ENCODE peak calls at places on chromosomes 3 and 15, in nine cellular contexts. T, Z, U, A, L, B, O, P and W are unnamed samples.

GRCh38 chr3:134718736-134719135 is 67.9 kb upstream of the KY start:
- DNase-seq in T (peak), Z (peak), U (no peak), A (no peak), L (no peak), B (no peak), O (no peak), P (peak), W (peak)

GRCh38 chr15:92667291-92667904 is 11.8 kb upstream of the FAM174B start:
- DNase-seq in T (no peak), Z (no peak), U (no peak), A (no peak), L (no peak), B (no peak), O (peak), P (no peak), W (no peak)

GRCh38 chr15:51672100-51672731 is 9.1 kb upstream of the SCG3 start:
- DNase-seq in T (no peak), Z (no peak), U (no peak), A (no peak), L (no peak), B (no peak), O (no peak), P (no peak), W (no peak)

GRCh38 chr15:41056810-41057209 is 59.3 kb downstream of the INO80 start:
- DNase-seq in T (no peak), Z (no peak), U (no peak), A (no peak), L (no peak), B (no peak), O (no peak), P (no peak), W (no peak)

GRCh38 chr3:37221407-37221806 is 47.0 kb upstream of the LRRFIP2 start:
- DNase-seq in T (peak), Z (peak), U (no peak), A (no peak), L (no peak), B (no peak), O (peak), P (peak), W (peak)

GRCh38 chr3:150114873-150115570 is 144.3 kb upstream of the PFN2 start:
- DNase-seq in T (peak), Z (peak), U (no peak), A (no peak), L (no peak), B (no peak), O (peak), P (peak), W (peak)

GRCh38 chr3:178845446-178846118 is 226.0 kb downstream of the ZMAT3 start:
- DNase-seq in T (peak), Z (peak), U (no peak), A (no peak), L (no peak), B (no peak), O (no peak), P (no peak), W (peak)

GRCh38 chr3:107956991-107957467 is 133.8 kb downstream of the CD47 start:
- DNase-seq in T (peak), Z (no peak), U (no peak), A (no peak), L (peak), B (peak), O (no peak), P (peak), W (peak)

GRCh38 chr3:57864853-57865252 is 108.7 kb downstream of the SLMAP start:
- DNase-seq in T (peak), Z (peak), U (no peak), A (no peak), L (no peak), B (no peak), O (peak), P (peak), W (peak)

GRCh38 chr15:76376029-76376428 is 39.5 kb downstream of the ISL2 start:
- DNase-seq in T (no peak), Z (peak), U (no peak), A (no peak), L (no peak), B (no peak), O (no peak), P (no peak), W (no peak)

GRCh38 chr15:25863067-25863967 is at the start of gene ATP10A:
- DNase-seq in T (peak), Z (peak), U (no peak), A (no peak), L (peak), B (no peak), O (peak), P (peak), W (peak)

GRCh38 chr15:25862469-25863066 is 559 bp downstream of the ATP10A start:
- DNase-seq in T (peak), Z (no peak), U (peak), A (no peak), L (no peak), B (no peak), O (peak), P (no peak), W (peak)

GRCh38 chr15:25863968-25864580 is 947 bp upstream of the ATP10A start:
- DNase-seq in T (no peak), Z (no peak), U (no peak), A (no peak), L (no peak), B (no peak), O (no peak), P (no peak), W (no peak)

GRCh38 chr15:25860885-25861866 is 2.0 kb downstream of the ATP10A start:
- DNase-seq in T (peak), Z (no peak), U (no peak), A (no peak), L (no peak), B (no peak), O (no peak), P (no peak), W (no peak)

DNA sequence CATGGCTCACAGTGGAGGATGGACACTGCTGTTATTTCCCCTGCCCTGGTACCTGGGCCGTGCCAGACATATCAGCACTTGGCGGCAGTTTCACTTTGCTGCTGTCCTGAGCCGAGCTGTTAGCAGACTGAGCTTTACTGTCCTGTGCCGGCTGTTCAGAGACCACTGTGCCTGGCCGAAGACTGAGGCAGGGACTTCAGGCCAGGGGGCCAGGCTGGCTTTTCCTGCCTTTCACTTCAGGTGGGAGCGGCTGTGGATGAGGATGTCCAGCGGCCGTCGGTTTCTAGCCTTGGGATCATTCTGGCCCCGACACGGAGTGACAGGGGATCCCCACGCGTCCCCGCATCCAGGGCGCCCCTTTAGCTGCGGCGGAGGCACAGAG is 1.0 kb downstream of the ATP10A start:
- DNase-seq in T (peak), Z (no peak), U (no peak), A (no peak), L (no peak), B (no peak), O (no peak), P (peak), W (no peak)
- H3K4me3 ChIP-seq in T (peak), Z (no peak), U (peak), A (peak), L (peak), B (peak), O (peak), P (peak), W (peak)

DNA sequence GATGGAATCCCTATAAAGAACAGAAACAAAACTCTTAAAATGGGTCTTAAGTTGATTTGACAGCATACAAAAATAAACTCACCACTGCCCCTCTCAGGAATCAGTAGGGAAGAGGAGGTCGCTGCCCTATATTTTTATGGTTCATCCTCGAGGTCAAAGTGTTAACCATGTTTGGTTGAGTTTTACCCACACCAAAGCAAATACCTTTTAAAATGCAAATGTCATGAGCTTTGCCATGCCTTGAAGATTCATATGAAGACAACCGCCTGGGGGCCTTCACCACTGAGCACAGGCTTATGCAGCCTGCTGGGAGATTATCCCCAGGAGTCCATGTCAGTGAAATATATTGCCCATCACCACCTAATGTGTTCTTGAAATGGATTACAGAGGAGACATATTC is 66.1 kb downstream of the GLB1 start:
- DNase-seq in T (no peak), Z (no peak), U (no peak), A (no peak), L (no peak), B (no peak), O (no peak), P (no peak), W (no peak)
- TF ChIP-seq CTCF in T (no peak), Z (no peak), U (no peak), A (no peak), L (no peak), B (no peak), O (peak), P (no peak), W (no peak)

DNA sequence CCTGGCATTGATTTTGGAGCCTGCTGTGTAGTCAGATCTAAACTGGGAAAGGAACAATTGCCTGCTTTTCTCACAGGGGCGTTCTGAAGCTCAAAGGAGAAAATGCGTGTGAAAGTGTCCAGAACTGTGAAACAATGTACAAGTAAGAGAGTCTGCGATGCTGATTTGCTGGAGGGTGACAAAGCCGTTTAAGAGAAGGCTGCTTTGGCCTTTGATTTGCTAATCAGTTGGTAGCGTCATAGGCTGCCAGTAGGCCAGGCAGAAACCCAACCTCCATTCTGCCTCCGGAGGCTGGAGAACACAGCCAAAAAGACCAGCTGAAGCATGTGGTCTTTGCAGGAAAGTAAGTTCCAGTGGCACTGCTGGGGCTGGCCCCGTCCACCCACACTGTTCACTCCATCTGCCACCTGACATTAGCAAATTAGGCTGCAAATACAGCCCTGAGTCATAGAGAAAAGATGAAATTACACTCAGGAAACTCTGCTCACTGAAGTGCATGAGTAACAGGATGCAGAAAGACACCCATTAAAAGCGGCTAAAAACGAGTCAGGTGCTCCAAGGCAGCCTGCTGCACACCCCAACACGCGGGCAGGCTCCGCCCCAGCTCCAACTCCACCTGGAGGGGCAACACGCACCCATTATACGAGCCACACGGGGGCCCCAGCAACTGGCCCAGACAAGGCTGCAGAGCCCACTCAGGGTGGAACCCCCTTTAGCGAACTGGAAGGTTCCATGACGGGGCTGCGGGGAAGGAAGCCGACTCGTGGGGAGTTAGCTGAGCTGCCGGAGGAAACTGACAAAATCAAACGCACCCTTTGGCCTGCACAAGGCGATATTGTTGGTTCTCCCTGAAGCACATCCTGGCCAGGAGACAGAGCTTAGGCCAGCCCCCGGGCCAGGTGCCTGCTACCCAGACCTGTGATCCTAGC is 31.6 kb downstream of the ZDHHC19 start:
- DNase-seq in T (peak), Z (peak), U (no peak), A (peak), L (no peak), B (peak), O (peak), P (peak), W (peak)
- H3K4me3 ChIP-seq in T (no peak), Z (no peak), U (peak), A (no peak), L (no peak), B (no peak), O (no peak), P (no peak), W (no peak)

DNA sequence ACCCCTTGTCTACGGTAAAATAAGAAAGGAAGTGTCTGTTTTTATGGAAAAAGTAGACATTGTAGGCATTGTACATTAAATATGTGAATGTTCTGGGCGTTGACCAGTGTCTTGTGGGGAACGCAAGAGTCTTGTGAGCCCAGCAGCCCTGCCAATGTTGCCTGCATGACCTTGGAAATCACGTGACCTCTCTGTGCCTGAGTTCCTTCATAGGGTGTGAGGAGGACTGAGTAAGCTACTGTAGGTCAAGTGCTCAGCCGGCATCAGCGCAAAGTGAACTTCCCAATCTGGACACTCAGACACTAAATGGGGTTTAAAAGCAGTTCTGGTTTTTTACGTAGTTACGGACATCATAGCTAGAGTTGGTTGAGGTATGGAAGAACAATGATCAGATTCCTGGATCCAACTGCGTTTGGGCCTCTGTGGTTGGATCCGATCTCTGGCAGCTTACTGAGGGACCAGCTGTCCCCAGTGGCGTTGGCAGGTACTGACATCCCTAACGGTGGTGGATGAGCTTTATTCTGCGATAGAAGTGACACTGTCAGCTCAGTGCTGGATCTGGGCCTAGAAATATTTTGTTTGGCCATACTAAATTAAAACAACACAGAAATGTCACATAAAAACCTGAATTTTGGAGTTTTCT is 63.8 kb downstream of the SPSB4 start:
- DNase-seq in T (no peak), Z (no peak), U (no peak), A (no peak), L (no peak), B (no peak), O (peak), P (no peak), W (no peak)
- TF ChIP-seq CTCF in T (peak), Z (peak), U (peak), A (peak), L (peak), B (peak), O (peak), P (peak), W (peak)

GRCh38 chr3:186257866-186258265 is 104.2 kb downstream of the DGKG start:
- DNase-seq in T (no peak), Z (peak), U (no peak), A (no peak), L (no peak), B (no peak), O (no peak), P (peak), W (peak)

GRCh38 chr3:186260726-186261125 is 101.3 kb downstream of the DGKG start:
- DNase-seq in T (no peak), Z (peak), U (no peak), A (no peak), L (no peak), B (no peak), O (no peak), P (no peak), W (no peak)

GRCh38 chr3:186259612-186260383 is 102.2 kb downstream of the DGKG start:
- DNase-seq in T (peak), Z (peak), U (peak), A (no peak), L (peak), B (peak), O (peak), P (peak), W (peak)

GRCh38 chr3:186261638-186262037 is 100.4 kb downstream of the DGKG start:
- DNase-seq in T (no peak), Z (peak), U (no peak), A (no peak), L (no peak), B (no peak), O (peak), P (no peak), W (peak)

DNA sequence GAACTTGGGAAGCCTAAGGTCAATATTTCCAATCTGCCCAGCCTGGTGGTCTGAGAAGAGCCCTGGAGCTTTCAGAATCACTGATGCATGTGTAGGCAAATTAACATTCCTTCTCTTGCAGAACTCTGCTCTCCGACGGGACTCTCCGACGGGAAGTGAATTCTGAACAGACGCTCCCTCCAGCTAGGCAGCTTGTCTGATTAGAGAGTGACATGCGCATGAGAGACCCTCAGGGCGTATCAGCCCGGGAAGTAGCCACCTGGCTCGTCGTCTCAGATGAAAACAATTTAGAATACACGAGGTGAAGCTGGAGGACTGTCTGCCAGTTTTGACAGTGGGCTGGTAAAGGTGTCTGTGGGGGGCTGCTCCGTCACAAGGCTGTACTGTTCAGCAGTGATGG is 103.1 kb downstream of the DGKG start:
- DNase-seq in T (no peak), Z (no peak), U (no peak), A (no peak), L (no peak), B (no peak), O (no peak), P (no peak), W (no peak)
- H3K4me3 ChIP-seq in T (no peak), Z (no peak), U (no peak), A (no peak), L (no peak), B (peak), O (peak), P (no peak), W (no peak)

GRCh38 chr3:63849175-63849574 is 14.4 kb downstream of the THOC7 start:
- DNase-seq in T (no peak), Z (no peak), U (no peak), A (no peak), L (no peak), B (no peak), O (no peak), P (no peak), W (no peak)
- TF ChIP-seq CTCF in T (no peak), Z (no peak), U (no peak), A (no peak), L (no peak), B (no peak), O (no peak), P (no peak), W (no peak)

DNA sequence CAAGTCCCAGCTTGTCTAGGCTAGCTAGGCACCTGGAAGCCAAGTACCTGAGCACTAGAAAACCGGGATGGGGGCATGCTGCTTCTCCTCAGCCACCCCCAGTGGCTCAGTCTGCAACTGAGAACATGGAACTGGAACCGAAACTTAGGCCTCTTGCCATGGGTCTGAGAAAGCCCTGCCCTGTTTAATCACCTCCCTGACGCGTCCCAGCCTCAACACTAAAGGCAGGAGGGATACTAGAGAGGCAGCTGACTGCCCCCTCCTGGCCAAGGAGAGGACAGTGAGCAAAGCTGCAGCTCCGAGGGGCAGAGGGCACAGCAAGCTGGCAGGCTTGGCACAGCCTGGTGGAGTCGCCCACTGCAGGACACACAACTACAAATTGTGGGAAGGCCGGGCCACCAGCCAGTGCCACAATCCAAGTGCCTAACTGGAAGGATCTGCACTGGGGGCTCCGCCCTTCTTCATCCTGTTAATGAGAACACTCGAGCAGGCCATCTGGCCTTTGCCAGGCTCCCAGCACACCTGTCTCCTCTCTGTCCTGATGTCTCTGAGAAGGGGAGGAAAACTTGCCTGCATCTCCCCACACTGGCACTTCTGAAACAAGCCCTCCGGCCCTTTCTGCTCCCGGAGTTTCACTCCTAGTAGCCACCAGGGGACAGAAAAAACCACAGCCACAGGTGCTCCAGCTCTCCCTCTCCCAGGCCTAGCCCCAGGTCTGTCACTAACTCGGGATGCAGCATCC is 53.7 kb downstream of the BDH1 start:
- DNase-seq in T (peak), Z (peak), U (no peak), A (no peak), L (no peak), B (no peak), O (peak), P (peak), W (peak)
- H3K4me3 ChIP-seq in T (no peak), Z (no peak), U (no peak), A (no peak), L (no peak), B (no peak), O (no peak), P (no peak), W (no peak)

DNA sequence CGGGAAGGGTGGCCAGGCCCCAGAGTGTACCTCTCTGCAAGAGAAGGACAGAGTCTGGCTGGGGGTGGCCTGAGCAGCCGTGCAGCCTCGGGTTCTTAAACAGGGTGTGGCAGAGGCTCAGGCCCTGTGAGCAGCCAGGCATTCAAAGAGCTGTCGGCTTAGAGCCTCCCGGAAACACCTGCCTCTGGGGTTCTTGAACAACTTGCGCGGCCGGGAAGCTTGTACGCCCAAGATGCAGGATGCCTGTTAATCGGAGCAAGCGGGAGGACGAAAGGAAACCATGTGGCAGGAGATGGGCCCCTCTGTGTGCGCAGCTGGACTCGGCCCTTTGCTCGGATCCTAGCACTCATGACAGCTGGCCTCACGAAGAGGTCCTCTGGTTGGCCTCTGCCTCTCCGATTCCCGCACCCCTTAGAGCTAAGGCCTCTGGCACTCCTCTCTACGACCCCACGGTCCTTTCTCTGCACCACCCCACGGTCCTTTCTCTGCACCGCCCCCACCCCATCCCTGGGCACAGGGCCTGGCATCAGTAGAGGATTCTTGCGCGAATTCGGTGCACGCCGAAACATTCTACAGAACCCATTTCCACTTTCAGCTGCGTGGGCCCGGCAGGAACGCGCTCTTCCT is 23.9 kb upstream of the TXNRD3 start:
- DNase-seq in T (no peak), Z (no peak), U (no peak), A (no peak), L (no peak), B (no peak), O (no peak), P (no peak), W (no peak)
- TF ChIP-seq CTCF in T (no peak), Z (no peak), U (no peak), A (no peak), L (no peak), B (no peak), O (no peak), P (no peak), W (no peak)